ENCODE peak calls at places on chromosomes 11 and 22, in ten cellular contexts. Z is mesenchymal stem cell, K is AG09309, A is prostate gland, G is left ventricle myocardium inferior, V is fibroblast of pulmonary artery, D is SJSA1, H is kidney, P is Panc1, L is HL-60. F is an unnamed sample.

GRCh38 chr22:40180403-40180802 is 2.7 kb downstream of the TNRC6B start:
- DNase-seq in Z (no peak), K (no peak), A (no peak), G (no peak), V (no peak), D (no peak), H (no peak), P (no peak), L (no peak), F (no peak)

GRCh38 chr11:16787035-16787744 is 48.7 kb downstream of the C11orf58 start:
- DNase-seq in Z (no peak), K (no peak), A (no peak), G (no peak), V (peak), D (no peak), H (no peak), P (no peak), L (no peak), F (no peak)

GRCh38 chr11:61512435-61512834 is 3.9 kb downstream of the LRRC10B start:
- DNase-seq in Z (no peak), K (no peak), A (no peak), G (no peak), V (no peak), D (no peak), H (no peak), P (no peak), L (no peak), F (no peak)

GRCh38 chr11:74133416-74133815 is 37.4 kb downstream of the C2CD3 start:
- DNase-seq in Z (no peak), K (no peak), A (no peak), G (no peak), V (no peak), D (no peak), H (no peak), P (no peak), L (no peak), F (no peak)

GRCh38 chr22:34914871-34915270 is 151.1 kb upstream of the ISX start:
- DNase-seq in Z (no peak), K (no peak), A (no peak), G (no peak), V (no peak), D (no peak), H (no peak), P (no peak), L (no peak), F (no peak)

GRCh38 chr11:85759915-85760314 is 51.0 kb downstream of the SYTL2 start:
- DNase-seq in Z (peak), K (peak), A (no peak), G (no peak), V (peak), D (no peak), H (no peak), P (no peak), L (no peak), F (no peak)

GRCh38 chr11:65498042-65498726 is 661 bp upstream of the MALAT1 start:
- DNase-seq in Z (peak), K (no peak), A (no peak), G (no peak), V (peak), D (peak), H (peak), P (no peak), L (peak), F (peak)

GRCh38 chr22:45261407-45262088 is 20.9 kb upstream of the KIAA0930 start:
- DNase-seq in Z (no peak), K (no peak), A (no peak), G (no peak), V (no peak), D (no peak), H (no peak), P (no peak), L (no peak), F (no peak)

GRCh38 chr11:118605116-118605867 is 2.1 kb upstream of the PHLDB1 start:
- DNase-seq in Z (peak), K (peak), A (no peak), G (peak), V (peak), D (no peak), H (peak), P (no peak), L (peak), F (peak)

GRCh38 chr11:71120346-71120963 is 131.9 kb downstream of the SHANK2 start:
- DNase-seq in Z (peak), K (no peak), A (peak), G (no peak), V (no peak), D (no peak), H (peak), P (no peak), L (no peak), F (no peak)

GRCh38 chr11:13277719-13278619 is at the start of gene BMAL1:
- DNase-seq in Z (peak), K (no peak), A (peak), G (peak), V (peak), D (no peak), H (peak), P (no peak), L (peak), F (no peak)

GRCh38 chr22:27090595-27090994 is 433.2 kb downstream of the MIAT start:
- DNase-seq in Z (no peak), K (no peak), A (no peak), G (no peak), V (no peak), D (no peak), H (no peak), P (no peak), L (no peak), F (no peak)

GRCh38 chr22:44395116-44396005 is 82.6 kb upstream of the SHISAL1 start:
- DNase-seq in Z (no peak), K (no peak), A (no peak), G (peak), V (no peak), D (peak), H (peak), P (no peak), L (no peak), F (peak)

GRCh38 chr11:96607890-96608558 is 218.2 kb downstream of the JRKL start:
- DNase-seq in Z (no peak), K (no peak), A (no peak), G (no peak), V (peak), D (no peak), H (no peak), P (no peak), L (no peak), F (no peak)

GRCh38 chr11:47155914-47156313 is 20.8 kb downstream of the ARFGAP2 start:
- DNase-seq in Z (no peak), K (no peak), A (no peak), G (no peak), V (no peak), D (no peak), H (no peak), P (no peak), L (no peak), F (no peak)

GRCh38 chr22:28799834-28800307 is 498 bp downstream of the XBP1 start:
- DNase-seq in Z (peak), K (peak), A (no peak), G (peak), V (peak), D (peak), H (peak), P (no peak), L (no peak), F (peak)

GRCh38 chr11:125063429-125064043 is 431 bp downstream of the SLC37A2 start:
- DNase-seq in Z (no peak), K (no peak), A (no peak), G (no peak), V (no peak), D (no peak), H (peak), P (no peak), L (no peak), F (no peak)

GRCh38 chr11:11192541-11192940 is 160.5 kb downstream of the CSNK2A3 start:
- DNase-seq in Z (no peak), K (no peak), A (no peak), G (no peak), V (no peak), D (no peak), H (no peak), P (no peak), L (no peak), F (no peak)

GRCh38 chr11:115585361-115586024 is 81.3 kb upstream of the CADM1 start:
- DNase-seq in Z (no peak), K (no peak), A (no peak), G (no peak), V (no peak), D (no peak), H (no peak), P (no peak), L (no peak), F (no peak)

GRCh38 chr11:46293616-46294015 is 16.2 kb downstream of the CREB3L1 start:
- DNase-seq in Z (peak), K (peak), A (no peak), G (no peak), V (peak), D (peak), H (peak), P (no peak), L (no peak), F (no peak)

GRCh38 chr11:36186340-36186739 is 102.9 kb downstream of the COMMD9 start:
- DNase-seq in Z (no peak), K (peak), A (peak), G (no peak), V (peak), D (no peak), H (no peak), P (no peak), L (no peak), F (no peak)

GRCh38 chr11:111166655-111167054 is 78.9 kb upstream of the POU2AF2 start:
- DNase-seq in Z (no peak), K (no peak), A (no peak), G (no peak), V (peak), D (no peak), H (no peak), P (no peak), L (no peak), F (no peak)

GRCh38 chr11:110184466-110184865 is 91.3 kb downstream of the ZC3H12C start:
- DNase-seq in Z (no peak), K (no peak), A (no peak), G (no peak), V (no peak), D (no peak), H (no peak), P (no peak), L (no peak), F (no peak)

GRCh38 chr11:120756931-120757330 is 245.4 kb downstream of the GRIK4 start:
- DNase-seq in Z (no peak), K (no peak), A (no peak), G (no peak), V (no peak), D (no peak), H (no peak), P (no peak), L (no peak), F (peak)

GRCh38 chr22:44965171-44965570 is 44.6 kb downstream of the PHF21B start:
- DNase-seq in Z (no peak), K (no peak), A (no peak), G (no peak), V (no peak), D (no peak), H (no peak), P (no peak), L (no peak), F (no peak)

GRCh38 chr11:11691296-11692141 is 69.7 kb upstream of the GALNT18 start:
- DNase-seq in Z (no peak), K (no peak), A (no peak), G (no peak), V (no peak), D (no peak), H (no peak), P (no peak), L (no peak), F (no peak)

GRCh38 chr11:415640-416041 is 842 bp upstream of the SIGIRR start:
- DNase-seq in Z (no peak), K (no peak), A (no peak), G (no peak), V (no peak), D (no peak), H (no peak), P (no peak), L (no peak), F (no peak)
- H3K4me3 ChIP-seq in Z (no peak), K (no peak), A (peak), G (peak), V (no peak), D (no peak), H (peak), P (no peak), L (no peak), F (peak)

DNA sequence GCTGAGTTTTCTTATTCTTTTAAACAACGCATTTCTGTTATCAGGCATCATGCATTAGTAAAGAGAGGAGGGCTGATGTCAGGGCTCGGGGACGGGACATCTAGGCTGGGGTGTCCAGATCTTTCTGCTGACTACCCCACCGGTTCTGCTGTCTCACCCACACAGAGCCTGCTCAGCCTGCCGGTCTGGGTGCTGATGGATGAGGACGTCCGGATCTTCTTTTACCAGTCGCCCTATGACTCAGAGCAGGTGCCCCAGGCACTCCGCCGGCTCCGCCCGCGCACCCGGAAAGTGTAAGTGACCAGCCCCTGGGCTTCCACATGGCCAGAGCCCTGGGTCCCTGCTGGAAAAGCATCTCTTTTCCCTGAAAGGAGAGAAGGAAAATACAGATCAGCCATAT is 9.4 kb downstream of the NCF4 start:
- DNase-seq in Z (no peak), K (no peak), A (peak), G (no peak), V (no peak), D (no peak), H (peak), P (no peak), L (no peak), F (no peak)
- H3K4me3 ChIP-seq in Z (no peak), K (no peak), A (no peak), G (no peak), V (no peak), D (no peak), H (no peak), P (no peak), L (no peak), F (no peak)

GRCh38 chr11:122984186-122985011 is 2.8 kb upstream of the BSX start:
- DNase-seq in Z (peak), K (no peak), A (no peak), G (no peak), V (peak), D (no peak), H (no peak), P (no peak), L (no peak), F (no peak)

GRCh38 chr11:122979103-122979814 is 2.4 kb downstream of the BSX start:
- DNase-seq in Z (no peak), K (no peak), A (no peak), G (no peak), V (no peak), D (no peak), H (no peak), P (no peak), L (no peak), F (no peak)

GRCh38 chr11:122979815-122980656 is 1.6 kb downstream of the BSX start:
- DNase-seq in Z (no peak), K (no peak), A (no peak), G (no peak), V (no peak), D (no peak), H (no peak), P (no peak), L (no peak), F (no peak)

GRCh38 chr11:122981388-122982264 is at the start of gene BSX:
- DNase-seq in Z (peak), K (no peak), A (no peak), G (peak), V (peak), D (peak), H (peak), P (no peak), L (peak), F (no peak)

DNA sequence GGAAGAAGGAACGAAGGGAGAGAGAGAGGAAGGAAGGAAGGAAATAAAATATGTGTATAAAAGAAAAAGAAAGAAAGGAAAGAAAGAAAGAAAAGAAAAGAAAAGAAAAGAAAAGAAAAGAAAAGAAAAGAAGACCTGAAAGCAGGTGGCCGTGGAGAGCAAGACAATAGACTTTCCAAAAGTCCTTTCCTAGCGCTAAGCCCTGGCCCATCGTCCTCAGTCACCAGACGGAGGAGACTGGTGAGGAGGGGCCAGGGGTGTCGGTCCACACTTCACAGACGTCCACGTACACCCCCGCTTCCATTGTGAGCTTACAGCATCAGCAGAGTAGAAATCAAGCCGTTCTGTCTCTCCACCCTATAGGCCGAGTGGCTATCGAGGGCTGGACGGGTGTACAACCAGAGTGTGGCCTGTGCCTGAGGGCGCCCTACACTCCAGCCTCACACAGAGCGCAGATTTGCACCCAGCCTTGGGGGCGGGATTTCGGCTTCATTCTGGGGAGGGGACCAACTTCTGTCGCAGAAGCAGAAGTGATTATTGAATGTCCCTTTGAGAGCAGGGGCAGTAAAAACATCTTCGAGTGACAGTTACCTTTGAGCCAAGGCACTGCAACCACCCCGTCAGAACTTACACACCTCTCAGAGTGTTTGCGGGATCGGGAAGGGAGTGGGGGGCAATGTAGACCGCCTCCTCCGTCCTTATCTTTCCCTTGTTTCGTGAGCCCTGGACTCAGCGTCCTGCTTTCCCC is 2.0 kb upstream of the BSX start:
- DNase-seq in Z (no peak), K (no peak), A (no peak), G (no peak), V (no peak), D (no peak), H (no peak), P (no peak), L (no peak), F (no peak)
- H3K4me3 ChIP-seq in Z (peak), K (peak), A (peak), G (peak), V (peak), D (peak), H (peak), P (peak), L (no peak), F (peak)

GRCh38 chr22:18058770-18059169 is 19.0 kb upstream of the PEX26 start:
- DNase-seq in Z (no peak), K (no peak), A (no peak), G (no peak), V (no peak), D (no peak), H (no peak), P (no peak), L (no peak), F (no peak)

GRCh38 chr22:18057568-18058209 is 20.1 kb upstream of the PEX26 start:
- DNase-seq in Z (peak), K (peak), A (peak), G (no peak), V (peak), D (peak), H (no peak), P (peak), L (peak), F (peak)

GRCh38 chr22:18056802-18057474 is 20.9 kb upstream of the PEX26 start:
- DNase-seq in Z (no peak), K (no peak), A (no peak), G (no peak), V (no peak), D (no peak), H (peak), P (no peak), L (no peak), F (no peak)

GRCh38 chr22:18056161-18056666 is 21.6 kb upstream of the PEX26 start:
- DNase-seq in Z (peak), K (peak), A (no peak), G (no peak), V (no peak), D (peak), H (peak), P (no peak), L (no peak), F (no peak)

DNA sequence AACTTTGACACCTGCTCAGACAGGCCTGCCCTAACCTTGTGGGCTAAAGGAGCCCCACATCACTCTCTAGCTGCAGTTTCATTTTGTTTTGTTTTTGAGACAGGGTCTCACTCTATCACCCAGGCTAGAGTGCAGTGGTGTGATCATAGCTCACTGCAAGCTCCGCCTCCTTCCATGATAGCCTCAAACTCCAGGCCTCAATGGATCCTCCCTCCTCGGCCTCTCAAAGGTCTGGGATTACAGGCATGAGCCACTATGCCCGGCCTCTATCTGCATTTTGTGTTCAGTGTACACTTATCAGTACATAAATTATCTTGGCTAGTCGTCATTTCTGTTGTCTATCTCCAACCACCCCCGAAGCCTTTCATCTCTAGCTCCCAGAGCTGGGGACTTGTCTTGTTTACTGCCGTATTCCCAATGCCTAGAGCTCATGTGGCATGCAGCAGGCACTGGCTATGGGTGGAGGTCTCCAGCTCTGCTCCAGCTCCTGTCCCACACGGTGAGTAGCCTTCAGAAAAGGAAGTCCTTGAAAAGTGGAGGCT is 22.1 kb upstream of the PEX26 start:
- DNase-seq in Z (no peak), K (no peak), A (no peak), G (no peak), V (no peak), D (no peak), H (no peak), P (no peak), L (no peak), F (no peak)
- H3K4me3 ChIP-seq in Z (no peak), K (no peak), A (no peak), G (no peak), V (no peak), D (no peak), H (no peak), P (no peak), L (no peak), F (no peak)

DNA sequence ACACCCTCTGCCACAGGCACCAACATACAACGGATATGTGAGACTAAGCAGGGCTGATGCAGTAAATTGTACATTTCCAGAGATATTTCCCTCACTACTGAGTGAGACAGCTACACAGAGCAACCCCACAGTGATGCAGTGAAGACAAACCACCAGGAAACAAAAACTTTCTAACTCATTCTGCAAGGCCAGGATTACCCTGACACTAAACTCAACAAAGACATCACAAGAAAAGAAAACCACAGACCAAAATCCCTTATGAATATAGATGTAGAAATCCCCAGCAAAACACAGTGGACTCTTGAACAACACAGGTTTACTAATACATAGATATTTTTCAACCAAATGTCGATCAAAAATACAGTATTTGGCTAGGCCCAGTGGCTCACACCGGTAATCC is 1.5 kb upstream of the SLC7A4 start:
- DNase-seq in Z (no peak), K (no peak), A (no peak), G (no peak), V (no peak), D (no peak), H (no peak), P (no peak), L (no peak), F (no peak)
- H3K4me3 ChIP-seq in Z (no peak), K (no peak), A (no peak), G (no peak), V (no peak), D (no peak), H (no peak), P (no peak), L (no peak), F (no peak)

GRCh38 chr11:45205978-45206377 is 59.5 kb downstream of the PRDM11 start:
- DNase-seq in Z (no peak), K (no peak), A (no peak), G (no peak), V (no peak), D (no peak), H (no peak), P (no peak), L (no peak), F (no peak)
- H3K4me3 ChIP-seq in Z (no peak), K (no peak), A (no peak), G (no peak), V (no peak), D (no peak), H (no peak), P (no peak), L (no peak), F (no peak)